ENCODE peak calls at places on chromosomes 1 and 21, in seven cellular contexts. W, U, G, P, Y, E and X are unnamed samples.

GRCh38 chr1:8456991-8457390 is 139.1 kb downstream of the SLC45A1 start:
- DNase-seq in W (no peak), U (no peak), G (no peak), P (no peak), Y (no peak), E (no peak), X (no peak)

GRCh38 chr1:169451425-169451824 is 24.2 kb upstream of the CCDC181 start:
- DNase-seq in W (peak), U (no peak), G (no peak), P (no peak), Y (no peak), E (no peak), X (no peak)

GRCh38 chr1:185157599-185158469 is 867 bp downstream of the SWT1 start:
- DNase-seq in W (peak), U (no peak), G (no peak), P (no peak), Y (no peak), E (no peak), X (no peak)

GRCh38 chr1:43796111-43796581 is 88.8 kb downstream of the ST3GAL3 start:
- DNase-seq in W (no peak), U (no peak), G (no peak), P (no peak), Y (peak), E (no peak), X (no peak)

GRCh38 chr1:59926381-59927243 is at the start of gene CYP2J2:
- DNase-seq in W (peak), U (peak), G (peak), P (no peak), Y (peak), E (no peak), X (peak)

GRCh38 chr1:23325393-23325792 is 18.7 kb downstream of the HNRNPR start:
- DNase-seq in W (no peak), U (no peak), G (no peak), P (no peak), Y (no peak), E (no peak), X (no peak)

GRCh38 chr21:36149788-36150187 is 6.8 kb upstream of the DOP1B start:
- DNase-seq in W (no peak), U (no peak), G (no peak), P (no peak), Y (no peak), E (no peak), X (no peak)

GRCh38 chr1:179046808-179047636 is 21.3 kb downstream of the FAM20B start:
- DNase-seq in W (no peak), U (no peak), G (no peak), P (no peak), Y (no peak), E (no peak), X (no peak)

GRCh38 chr1:92310185-92310597 is 11.3 kb downstream of the RPAP2 start:
- DNase-seq in W (no peak), U (no peak), G (no peak), P (no peak), Y (peak), E (no peak), X (no peak)

GRCh38 chr1:61240878-61241277 is 158.5 kb downstream of the NFIA start:
- DNase-seq in W (no peak), U (no peak), G (no peak), P (no peak), Y (no peak), E (no peak), X (no peak)

GRCh38 chr1:64578270-64578973 is 108.5 kb downstream of the CACHD1 start:
- DNase-seq in W (no peak), U (no peak), G (no peak), P (no peak), Y (peak), E (no peak), X (no peak)

GRCh38 chr1:4684849-4685248 is 30.4 kb downstream of the AJAP1 start:
- DNase-seq in W (no peak), U (no peak), G (no peak), P (no peak), Y (no peak), E (no peak), X (no peak)

GRCh38 chr1:110233861-110234260 is 23.7 kb downstream of the KCNC4 start:
- DNase-seq in W (no peak), U (no peak), G (no peak), P (no peak), Y (no peak), E (no peak), X (no peak)

GRCh38 chr21:46112731-46113215 is 14.9 kb downstream of the COL6A2 start:
- DNase-seq in W (no peak), U (no peak), G (no peak), P (peak), Y (no peak), E (no peak), X (no peak)

GRCh38 chr1:224168859-224169380 is 14.1 kb upstream of the DEGS1 start:
- DNase-seq in W (peak), U (peak), G (no peak), P (peak), Y (peak), E (no peak), X (no peak)

GRCh38 chr1:12407050-12407961 is 177.5 kb downstream of the VPS13D start:
- DNase-seq in W (peak), U (peak), G (no peak), P (no peak), Y (peak), E (peak), X (no peak)

GRCh38 chr21:37063433-37063832 is 9.4 kb downstream of the PIGP start:
- DNase-seq in W (no peak), U (no peak), G (no peak), P (no peak), Y (no peak), E (no peak), X (no peak)

GRCh38 chr1:29230553-29231378 is at the start of gene MECR:
- DNase-seq in W (peak), U (peak), G (peak), P (peak), Y (peak), E (peak), X (peak)

GRCh38 chr1:19206947-19207346 is 3.1 kb downstream of the UBR4 start:
- DNase-seq in W (no peak), U (no peak), G (no peak), P (no peak), Y (no peak), E (no peak), X (no peak)

GRCh38 chr1:165943198-165943597 is 115.8 kb downstream of the UCK2 start:
- DNase-seq in W (peak), U (no peak), G (no peak), P (no peak), Y (no peak), E (no peak), X (no peak)

GRCh38 chr1:32508751-32509140 is 30.5 kb upstream of the ZBTB8A start:
- DNase-seq in W (no peak), U (no peak), G (no peak), P (no peak), Y (no peak), E (no peak), X (no peak)

GRCh38 chr1:85616011-85616705 is 35.6 kb downstream of the CCN1 start:
- DNase-seq in W (no peak), U (no peak), G (no peak), P (no peak), Y (no peak), E (no peak), X (no peak)

GRCh38 chr1:201945157-201945556 is 1.2 kb downstream of the LMOD1 start:
- DNase-seq in W (no peak), U (no peak), G (peak), P (no peak), Y (no peak), E (no peak), X (no peak)

GRCh38 chr1:219871427-219872057 is 56.8 kb downstream of the SLC30A10 start:
- DNase-seq in W (no peak), U (no peak), G (no peak), P (no peak), Y (no peak), E (no peak), X (no peak)

GRCh38 chr1:15760520-15761211 is 2.1 kb downstream of the FBLIM1 start:
- DNase-seq in W (no peak), U (no peak), G (no peak), P (peak), Y (peak), E (peak), X (no peak)

GRCh38 chr1:92973203-92973907 is 12.1 kb upstream of the DIPK1A start:
- DNase-seq in W (no peak), U (no peak), G (no peak), P (no peak), Y (no peak), E (no peak), X (no peak)

GRCh38 chr1:185663332-185663731 is 70.9 kb upstream of the HMCN1 start:
- DNase-seq in W (no peak), U (no peak), G (no peak), P (no peak), Y (peak), E (no peak), X (no peak)

GRCh38 chr1:51214615-51215131 is 21.4 kb upstream of the RNF11 start:
- DNase-seq in W (no peak), U (no peak), G (no peak), P (no peak), Y (peak), E (peak), X (no peak)

GRCh38 chr1:200530551-200531261 is 89.8 kb downstream of the KIF14 start:
- DNase-seq in W (no peak), U (no peak), G (no peak), P (no peak), Y (no peak), E (no peak), X (no peak)

GRCh38 chr1:224635356-224635755 is 19.2 kb downstream of the CNIH3 start:
- DNase-seq in W (no peak), U (no peak), G (no peak), P (no peak), Y (peak), E (no peak), X (no peak)

GRCh38 chr1:7636801-7637526 is 134.1 kb upstream of the VAMP3 start:
- DNase-seq in W (no peak), U (no peak), G (no peak), P (no peak), Y (no peak), E (no peak), X (no peak)

GRCh38 chr1:243375596-243375995 is 119.8 kb downstream of the SDCCAG8 start:
- DNase-seq in W (no peak), U (no peak), G (no peak), P (no peak), Y (no peak), E (no peak), X (no peak)

GRCh38 chr1:184035719-184036516 is 1.6 kb downstream of the COLGALT2 start:
- DNase-seq in W (no peak), U (no peak), G (no peak), P (peak), Y (no peak), E (no peak), X (no peak)

GRCh38 chr1:248828845-248829244 is 3.1 kb upstream of the SH3BP5L start:
- DNase-seq in W (peak), U (no peak), G (no peak), P (no peak), Y (peak), E (no peak), X (no peak)

GRCh38 chr1:114108741-114109255 is 44.9 kb downstream of the SYT6 start:
- DNase-seq in W (no peak), U (no peak), G (no peak), P (no peak), Y (no peak), E (no peak), X (no peak)

GRCh38 chr1:15403962-15404580 is 5.6 kb upstream of the EFHD2 start:
- DNase-seq in W (no peak), U (no peak), G (no peak), P (no peak), Y (no peak), E (no peak), X (no peak)

GRCh38 chr1:17304155-17304826 is 3.7 kb upstream of the PADI4 start:
- DNase-seq in W (no peak), U (no peak), G (no peak), P (peak), Y (no peak), E (no peak), X (peak)

GRCh38 chr1:221431068-221431651 is 310.7 kb downstream of the DUSP10 start:
- DNase-seq in W (no peak), U (no peak), G (no peak), P (no peak), Y (peak), E (no peak), X (no peak)

DNA sequence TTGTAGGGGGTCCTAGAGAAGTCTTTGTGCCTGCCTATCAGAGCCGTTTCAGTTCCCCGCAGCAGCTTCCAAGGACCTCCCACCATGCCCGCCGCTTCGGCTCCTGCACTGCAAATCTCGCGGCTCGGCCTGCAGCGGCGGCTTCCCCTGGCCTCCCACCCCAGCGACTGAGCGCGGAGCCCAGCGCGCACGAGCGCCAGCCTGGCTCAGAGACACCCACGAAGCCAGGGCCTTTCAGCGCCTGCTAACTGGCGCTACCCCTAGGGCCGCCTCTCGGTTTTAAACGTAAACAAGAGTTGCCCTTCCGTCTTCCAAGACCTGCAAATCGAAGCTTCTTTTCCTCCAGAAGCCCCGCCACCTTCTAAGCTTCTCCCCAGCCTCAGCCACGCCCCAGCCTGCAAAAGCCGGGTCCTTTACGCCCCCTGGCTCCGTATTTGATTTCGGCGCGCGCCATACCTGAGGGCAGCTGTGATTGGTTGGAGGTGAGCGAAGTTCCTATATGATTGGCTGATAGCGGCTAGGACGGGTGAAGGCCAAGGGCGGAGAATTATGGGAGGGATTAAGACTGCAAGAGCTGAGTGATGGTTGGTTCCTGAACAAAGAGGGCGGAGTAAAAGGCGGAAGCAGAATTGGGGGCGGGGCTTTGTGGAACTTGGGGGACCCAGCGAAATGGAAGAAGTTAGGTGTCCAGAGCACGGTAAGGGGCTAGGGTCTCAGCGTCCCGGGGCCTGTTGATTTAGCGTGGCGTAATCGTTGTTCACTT is at the start of gene TTF2:
- DNase-seq in W (peak), U (peak), G (peak), P (peak), Y (peak), E (peak), X (peak)
- TF ChIP-seq CTCF in W (no peak), U (no peak), G (no peak), P (no peak), Y (peak), E (peak), X (peak)

GRCh38 chr1:55010887-55011217 is 12.1 kb downstream of the BSND start:
- DNase-seq in W (no peak), U (no peak), G (no peak), P (no peak), Y (no peak), E (no peak), X (peak)
- TF ChIP-seq CTCF in W (no peak), U (no peak), G (no peak), P (no peak), Y (no peak), E (no peak), X (no peak)

GRCh38 chr1:88228153-88228552 is 455.9 kb upstream of the PKN2 start:
- DNase-seq in W (peak), U (no peak), G (no peak), P (no peak), Y (no peak), E (no peak), X (no peak)
- TF ChIP-seq CTCF in W (no peak), U (no peak), G (no peak), P (no peak), Y (peak), E (no peak), X (no peak)

GRCh38 chr21:17726047-17726446 is 93.1 kb downstream of the C21orf91 start:
- DNase-seq in W (peak), U (no peak), G (no peak), P (no peak), Y (peak), E (no peak), X (no peak)
- TF ChIP-seq CTCF in W (no peak), U (no peak), G (peak), P (no peak), Y (peak), E (peak), X (no peak)

DNA sequence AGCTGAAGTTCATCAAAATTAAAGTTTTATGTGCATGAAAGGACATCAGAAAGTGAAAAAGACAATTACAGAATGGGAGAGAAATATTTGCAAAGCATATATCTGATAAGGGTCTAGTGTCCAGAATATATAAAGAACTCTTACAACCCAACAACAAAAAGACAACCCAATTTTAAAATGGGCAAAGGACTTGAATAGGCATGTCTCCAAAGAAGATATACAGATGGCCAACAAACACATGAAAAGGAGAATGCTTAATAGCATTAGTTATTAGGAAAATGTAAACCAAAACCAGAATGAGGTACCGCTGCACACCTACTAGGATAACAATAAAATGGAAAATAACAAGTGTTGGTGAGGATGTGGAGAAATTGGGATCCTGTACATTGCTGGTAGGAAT is 1.7 kb upstream of the PSEN2 start:
- DNase-seq in W (no peak), U (no peak), G (no peak), P (no peak), Y (no peak), E (no peak), X (no peak)
- TF ChIP-seq CTCF in W (no peak), U (no peak), G (no peak), P (no peak), Y (no peak), E (no peak), X (no peak)

DNA sequence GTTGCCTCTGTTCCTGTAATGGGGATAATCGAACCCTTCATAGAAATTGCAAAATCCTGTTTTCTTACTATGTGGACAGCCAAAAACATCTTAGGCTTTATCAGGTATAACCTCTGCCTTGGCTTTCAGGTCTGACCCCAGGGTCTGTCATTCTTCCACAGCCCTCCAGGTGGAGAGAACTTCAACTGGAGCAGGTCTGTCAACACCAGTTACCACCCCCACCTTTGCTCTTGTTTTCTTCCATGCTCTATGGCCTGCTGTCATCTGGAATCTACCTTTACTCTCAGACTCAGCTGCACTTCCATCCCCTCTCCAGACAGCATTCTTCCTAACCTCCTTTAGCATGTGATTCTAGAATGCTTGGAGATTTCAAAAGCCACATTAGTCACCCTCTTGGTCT is 10.4 kb upstream of the GJA9 start:
- DNase-seq in W (peak), U (no peak), G (peak), P (no peak), Y (no peak), E (no peak), X (no peak)
- TF ChIP-seq CTCF in W (no peak), U (no peak), G (no peak), P (no peak), Y (no peak), E (no peak), X (no peak)

DNA sequence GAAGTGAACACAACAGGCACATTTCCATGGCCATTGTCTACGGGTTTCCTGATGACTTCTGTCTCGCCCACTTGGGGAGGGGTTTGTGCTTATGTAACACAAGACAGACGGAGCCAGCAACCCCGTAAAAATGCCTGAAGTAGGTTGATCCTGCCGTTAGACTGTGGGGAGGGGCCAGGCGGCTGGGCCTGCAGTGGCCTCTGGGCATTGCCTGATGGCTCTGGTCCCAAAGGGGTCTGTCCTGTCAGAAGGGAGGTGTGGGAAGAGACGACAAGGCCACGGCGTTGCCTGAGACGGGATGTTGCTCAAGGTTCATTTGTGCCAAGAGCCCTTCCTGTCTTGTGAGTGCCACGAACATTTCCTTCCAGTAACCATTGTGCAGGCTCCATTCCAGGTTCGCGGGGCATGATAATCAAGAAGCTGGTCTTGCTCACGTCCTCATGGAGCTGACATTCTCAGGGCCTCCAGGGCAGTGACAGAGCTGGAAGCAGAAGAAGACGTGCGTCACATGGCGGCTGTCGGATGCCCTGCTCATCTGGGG is 44.7 kb downstream of the ABCG1 start:
- DNase-seq in W (no peak), U (no peak), G (no peak), P (peak), Y (no peak), E (no peak), X (peak)
- TF ChIP-seq CTCF in W (no peak), U (no peak), G (no peak), P (no peak), Y (no peak), E (no peak), X (no peak)

DNA sequence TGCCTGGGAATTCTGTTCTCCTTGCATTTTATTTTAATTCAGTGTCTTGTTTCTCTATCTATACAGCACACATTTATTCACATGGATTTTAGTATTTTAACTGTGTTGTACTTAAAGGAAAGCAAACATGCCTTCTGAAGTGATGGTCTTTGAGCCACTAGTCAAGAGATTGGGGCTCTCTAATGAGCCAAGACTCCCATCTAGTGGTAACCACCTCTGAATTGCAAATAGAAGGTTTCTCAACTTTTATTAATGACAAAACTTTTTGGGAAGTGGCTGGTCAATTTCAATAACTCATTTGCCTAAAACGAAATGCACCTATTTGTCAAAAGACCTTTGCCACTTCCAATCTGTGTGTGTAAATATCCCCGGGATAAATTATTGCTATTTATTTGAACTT is 199.6 kb downstream of the LTN1 start:
- DNase-seq in W (peak), U (no peak), G (no peak), P (no peak), Y (peak), E (no peak), X (no peak)
- TF ChIP-seq CTCF in W (no peak), U (no peak), G (peak), P (no peak), Y (peak), E (peak), X (no peak)